ENCODE peak calls at places on chromosome 20, in eight cellular contexts. H is CD8-positive, alpha-beta T cell; P is neural progenitor cell; A is tibial artery; S is left ventricle myocardium inferior; T is OCI-LY7; Z is pancreas; B is tibial nerve. I is an unnamed sample.

GRCh38 chr20:46220808-46221207 is 87.5 kb downstream of the CDH22 start:
- DNase-seq in H (no peak), P (peak; percentile 95), A (no peak), S (no peak), T (no peak), Z (no peak), B (no peak), I (no peak)

GRCh38 chr20:33159713-33160112 is 8.2 kb upstream of the BPIFA2 start:
- DNase-seq in H (no peak), P (no peak), A (no peak), S (no peak), T (no peak), Z (no peak), B (no peak), I (no peak)

GRCh38 chr20:21353236-21353635 is 44.1 kb downstream of the NKX2-4 start:
- DNase-seq in H (no peak), P (no peak), A (no peak), S (no peak), T (no peak), Z (no peak), B (no peak), I (no peak)

GRCh38 chr20:31890646-31891045 is 20.2 kb downstream of the TTLL9 start:
- DNase-seq in H (no peak), P (no peak), A (no peak), S (no peak), T (no peak), Z (no peak), B (no peak), I (no peak)

GRCh38 chr20:57650756-57651483 is 30.7 kb upstream of the ZBP1 start:
- DNase-seq in H (no peak), P (no peak), A (peak; percentile 63), S (no peak), T (no peak), Z (no peak), B (no peak), I (no peak)

GRCh38 chr20:64069614-64070243 is 6.7 kb downstream of the TCEA2 start:
- DNase-seq in H (no peak), P (peak; percentile 83), A (no peak), S (no peak), T (no peak), Z (no peak), B (no peak), I (no peak)

GRCh38 chr20:17556842-17557674 is 12.8 kb upstream of the DSTN start:
- DNase-seq in H (no peak), P (no peak), A (peak; percentile 83), S (peak; percentile 80), T (no peak), Z (peak; percentile 73), B (peak; percentile 38), I (no peak)

GRCh38 chr20:17881741-17882064 is 86.9 kb downstream of the SNX5 start:
- DNase-seq in H (no peak), P (no peak), A (no peak), S (no peak), T (no peak), Z (no peak), B (no peak), I (no peak)

GRCh38 chr20:23629542-23630391 is 8.0 kb downstream of the CST3 start:
- DNase-seq in H (no peak), P (no peak), A (no peak), S (no peak), T (no peak), Z (no peak), B (no peak), I (no peak)

GRCh38 chr20:22282696-22283095 is 301.7 kb downstream of the FOXA2 start:
- DNase-seq in H (no peak), P (no peak), A (no peak), S (no peak), T (no peak), Z (no peak), B (no peak), I (no peak)

GRCh38 chr20:51220293-51220706 is 197.4 kb upstream of the KCNG1 start:
- DNase-seq in H (peak; percentile 36), P (peak; percentile 62), A (no peak), S (peak; percentile 20), T (peak; percentile 24), Z (no peak), B (peak; percentile 10), I (peak; percentile 33)

GRCh38 chr20:45383131-45383530 is 5.0 kb upstream of the TP53TG5 start:
- DNase-seq in H (no peak), P (no peak), A (no peak), S (no peak), T (no peak), Z (no peak), B (no peak), I (no peak)

GRCh38 chr20:23320317-23320716 is 30.3 kb upstream of the NXT1 start:
- DNase-seq in H (no peak), P (no peak), A (no peak), S (no peak), T (no peak), Z (no peak), B (no peak), I (no peak)

GRCh38 chr20:9031951-9032350 is 36.9 kb upstream of the PLCB4 start:
- DNase-seq in H (no peak), P (no peak), A (no peak), S (no peak), T (no peak), Z (no peak), B (no peak), I (no peak)

GRCh38 chr20:35301426-35301825 is 9.2 kb upstream of the FAM83C start:
- DNase-seq in H (no peak), P (no peak), A (no peak), S (no peak), T (no peak), Z (no peak), B (no peak), I (no peak)

GRCh38 chr20:38132910-38133501 is 32.1 kb downstream of the TGM2 start:
- DNase-seq in H (no peak), P (no peak), A (peak; percentile 56), S (no peak), T (no peak), Z (no peak), B (no peak), I (no peak)

GRCh38 chr20:325043-325888 is at the start of gene SOX12:
- DNase-seq in H (peak; percentile 95), P (peak; percentile 98), A (peak; percentile 99), S (peak; percentile 98), T (peak; percentile 94), Z (peak; percentile 98), B (peak; percentile 95), I (peak; percentile 92)

GRCh38 chr20:15370370-15370769 is 1033.0 kb upstream of the FLRT3 start:
- DNase-seq in H (no peak), P (no peak), A (no peak), S (no peak), T (no peak), Z (no peak), B (no peak), I (no peak)

DNA sequence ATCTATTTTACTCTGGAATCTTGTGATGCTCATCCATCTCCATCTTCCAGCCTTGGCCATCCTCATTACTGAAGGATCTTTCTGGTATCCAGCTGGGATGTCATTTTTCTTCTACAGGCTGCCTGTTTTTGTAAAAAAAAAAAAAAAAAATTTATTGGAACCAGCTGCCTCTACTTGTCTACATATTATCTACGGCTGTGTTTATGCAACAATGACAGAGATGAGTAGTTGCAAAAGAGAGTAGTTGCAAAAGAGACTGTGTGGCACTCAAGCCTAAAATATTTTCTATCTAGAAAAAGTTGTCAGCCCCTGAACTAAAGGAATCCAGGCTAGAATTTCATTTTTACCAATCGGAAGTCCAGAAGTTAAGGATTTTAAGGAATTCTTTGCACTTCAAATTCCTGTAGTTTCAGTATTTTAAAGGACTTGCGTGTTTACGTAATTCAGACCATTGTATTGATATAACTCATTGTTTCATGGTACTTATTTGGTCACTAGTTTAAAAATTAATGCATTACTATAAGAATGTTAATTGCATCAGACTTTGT is 38.6 kb upstream of the PLCG1 start:
- DNase-seq in H (no peak), P (no peak), A (no peak), S (no peak), T (no peak), Z (no peak), B (no peak), I (no peak)
- H3K36me3 ChIP-seq in H (peaks cover 56% of the 10 kb centered on the region), P (peaks cover 63% of the 10 kb centered on the region), A (peaks cover 76% of the 10 kb centered on the region), S (peaks cover 94% of the 10 kb centered on the region), T (peaks cover 97% of the 10 kb centered on the region), Z (peaks cover 58% of the 10 kb centered on the region), B (peaks cover 81% of the 10 kb centered on the region), I (peaks cover 75% of the 10 kb centered on the region)

GRCh38 chr20:43910564-43910963 is 4.1 kb upstream of the TOX2 start:
- DNase-seq in H (no peak), P (no peak), A (no peak), S (no peak), T (no peak), Z (no peak), B (no peak), I (no peak)

GRCh38 chr20:43906505-43907034 is 8.1 kb upstream of the TOX2 start:
- DNase-seq in H (no peak), P (no peak), A (no peak), S (no peak), T (no peak), Z (no peak), B (no peak), I (no peak)

GRCh38 chr20:43911066-43911465 is 3.6 kb upstream of the TOX2 start:
- DNase-seq in H (no peak), P (no peak), A (no peak), S (no peak), T (no peak), Z (no peak), B (no peak), I (no peak)

GRCh38 chr20:43909720-43910119 is 4.9 kb upstream of the TOX2 start:
- DNase-seq in H (no peak), P (no peak), A (no peak), S (no peak), T (no peak), Z (no peak), B (no peak), I (no peak)

GRCh38 chr20:43909211-43909610 is 5.4 kb upstream of the TOX2 start:
- DNase-seq in H (no peak), P (no peak), A (no peak), S (no peak), T (no peak), Z (no peak), B (no peak), I (no peak)
- H3K36me3 ChIP-seq in H (no peaks in the 10 kb centered on the region), P (no peaks in the 10 kb centered on the region), A (no peaks in the 10 kb centered on the region), S (no peaks in the 10 kb centered on the region), T (no peaks in the 10 kb centered on the region), Z (no peaks in the 10 kb centered on the region), B (no peaks in the 10 kb centered on the region), I (no peaks in the 10 kb centered on the region)

GRCh38 chr20:10649080-10649816 is 24.6 kb downstream of the JAG1 start:
- DNase-seq in H (no peak), P (no peak), A (no peak), S (no peak), T (no peak), Z (no peak), B (no peak), I (no peak)
- H3K36me3 ChIP-seq in H (no peaks in the 10 kb centered on the region), P (peaks cover 8% of the 10 kb centered on the region), A (peaks cover 89% of the 10 kb centered on the region), S (peaks cover 82% of the 10 kb centered on the region), T (no peaks in the 10 kb centered on the region), Z (peaks cover 82% of the 10 kb centered on the region), B (peaks cover 74% of the 10 kb centered on the region), I (no peaks in the 10 kb centered on the region)

DNA sequence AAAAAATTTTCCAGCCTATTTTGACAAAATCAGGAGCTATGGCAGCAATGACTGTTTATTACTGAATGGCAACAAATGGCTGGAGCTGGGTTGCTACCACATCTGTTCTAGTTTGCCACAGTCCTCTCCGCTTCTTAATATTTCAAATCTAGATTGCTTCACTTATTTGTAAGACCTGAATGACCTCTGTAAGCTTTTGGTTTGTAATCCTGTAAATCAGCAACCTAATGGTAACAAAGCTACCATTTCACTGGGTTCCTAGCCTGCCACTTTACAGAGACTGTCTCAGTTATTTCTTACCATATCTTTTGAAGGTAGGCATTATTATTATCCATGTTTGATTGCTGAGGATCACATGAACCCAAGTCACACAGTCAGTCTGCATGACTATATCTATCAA is 15.4 kb downstream of the ZNFX1 start:
- DNase-seq in H (no peak), P (no peak), A (no peak), S (no peak), T (no peak), Z (no peak), B (no peak), I (no peak)
- H3K36me3 ChIP-seq in H (peaks cover 54% of the 10 kb centered on the region), P (no peaks in the 10 kb centered on the region), A (peaks cover 86% of the 10 kb centered on the region), S (peaks cover 90% of the 10 kb centered on the region), T (peaks cover 87% of the 10 kb centered on the region), Z (peaks cover 59% of the 10 kb centered on the region), B (peaks cover 88% of the 10 kb centered on the region), I (peaks cover 80% of the 10 kb centered on the region)